ENCODE peak calls at places on chromosome 4, in four cellular contexts. One of them, this sample, is unnamed.

GRCh38 chr4:98522603-98523395 is 135.6 kb downstream of the TSPAN5 start:
- DNase-seq in heart right ventricle: no peak
- DNase-seq in fibroblast of villous mesenchyme: peak; percentile 74
- DNase-seq in OCI-LY7: no peak
- DNase-seq in this sample: peak; percentile 86

GRCh38 chr4:158130204-158130603 is 42.6 kb downstream of the GASK1B start:
- DNase-seq in heart right ventricle: no peak
- DNase-seq in fibroblast of villous mesenchyme: no peak
- DNase-seq in OCI-LY7: no peak
- DNase-seq in this sample: no peak

GRCh38 chr4:144338148-144338547 is 197.6 kb upstream of the GYPA start:
- DNase-seq in heart right ventricle: no peak
- DNase-seq in fibroblast of villous mesenchyme: no peak
- DNase-seq in OCI-LY7: peak; percentile 17
- DNase-seq in this sample: no peak

GRCh38 chr4:10140866-10141759 is 24.5 kb upstream of the WDR1 start:
- DNase-seq in heart right ventricle: no peak
- DNase-seq in fibroblast of villous mesenchyme: no peak
- DNase-seq in OCI-LY7: no peak
- DNase-seq in this sample: no peak

GRCh38 chr4:106266201-106266600 is 49.8 kb downstream of the TBCK start:
- DNase-seq in heart right ventricle: no peak
- DNase-seq in fibroblast of villous mesenchyme: peak; percentile 58
- DNase-seq in OCI-LY7: peak; percentile 46
- DNase-seq in this sample: no peak

GRCh38 chr4:70908993-70909556 is 6.9 kb downstream of the MOB1B start:
- DNase-seq in heart right ventricle: no peak
- DNase-seq in fibroblast of villous mesenchyme: no peak
- DNase-seq in OCI-LY7: no peak
- DNase-seq in this sample: no peak

GRCh38 chr4:26861434-26862186 is 969 bp downstream of the STIM2 start:
- DNase-seq in heart right ventricle: peak; percentile 74
- DNase-seq in fibroblast of villous mesenchyme: peak; percentile 68
- DNase-seq in OCI-LY7: peak; percentile 97
- DNase-seq in this sample: peak; percentile 50

GRCh38 chr4:129546531-129546930 is 450.6 kb downstream of the C4orf33 start:
- DNase-seq in heart right ventricle: no peak
- DNase-seq in fibroblast of villous mesenchyme: no peak
- DNase-seq in OCI-LY7: no peak
- DNase-seq in this sample: no peak

GRCh38 chr4:13701937-13702446 is 74.5 kb upstream of the BOD1L1 start:
- DNase-seq in heart right ventricle: no peak
- DNase-seq in fibroblast of villous mesenchyme: peak; percentile 71
- DNase-seq in OCI-LY7: no peak
- DNase-seq in this sample: peak; percentile 75

GRCh38 chr4:69064391-69064790 is 31.9 kb upstream of the UGT2B7 start:
- DNase-seq in heart right ventricle: no peak
- DNase-seq in fibroblast of villous mesenchyme: no peak
- DNase-seq in OCI-LY7: no peak
- DNase-seq in this sample: no peak

GRCh38 chr4:2768921-2769336 is 12.8 kb upstream of the TNIP2 start:
- DNase-seq in heart right ventricle: no peak
- DNase-seq in fibroblast of villous mesenchyme: peak; percentile 27
- DNase-seq in OCI-LY7: no peak
- DNase-seq in this sample: no peak

GRCh38 chr4:93384211-93384610 is 444.3 kb upstream of the ATOH1 start:
- DNase-seq in heart right ventricle: no peak
- DNase-seq in fibroblast of villous mesenchyme: no peak
- DNase-seq in OCI-LY7: no peak
- DNase-seq in this sample: peak; percentile 44

GRCh38 chr4:119314356-119314755 is 7.6 kb downstream of the FABP2 start:
- DNase-seq in heart right ventricle: peak; percentile 29
- DNase-seq in fibroblast of villous mesenchyme: peak; percentile 57
- DNase-seq in OCI-LY7: peak; percentile 57
- DNase-seq in this sample: peak; percentile 76

GRCh38 chr4:185730387-185730786 is 81.6 kb downstream of the SORBS2 start:
- DNase-seq in heart right ventricle: no peak
- DNase-seq in fibroblast of villous mesenchyme: no peak
- DNase-seq in OCI-LY7: peak; percentile 78
- DNase-seq in this sample: no peak

GRCh38 chr4:16294455-16294854 is 68.2 kb upstream of the TAPT1 start:
- DNase-seq in heart right ventricle: no peak
- DNase-seq in fibroblast of villous mesenchyme: peak; percentile 14
- DNase-seq in OCI-LY7: no peak
- DNase-seq in this sample: no peak

GRCh38 chr4:19614171-19614570 is 637.5 kb upstream of the SLIT2 start:
- DNase-seq in heart right ventricle: no peak
- DNase-seq in fibroblast of villous mesenchyme: no peak
- DNase-seq in OCI-LY7: no peak
- DNase-seq in this sample: no peak

GRCh38 chr4:167021545-167022155 is 212.6 kb downstream of the SPOCK3 start:
- DNase-seq in heart right ventricle: peak; percentile 17
- DNase-seq in fibroblast of villous mesenchyme: peak; percentile 68
- DNase-seq in OCI-LY7: peak; percentile 55
- DNase-seq in this sample: peak; percentile 84

GRCh38 chr4:153452661-153453378 is 13.3 kb upstream of the TMEM131L start:
- DNase-seq in heart right ventricle: no peak
- DNase-seq in fibroblast of villous mesenchyme: no peak
- DNase-seq in OCI-LY7: no peak
- DNase-seq in this sample: no peak

GRCh38 chr4:25172964-25173917 is 13.0 kb upstream of the SEPSECS start:
- DNase-seq in heart right ventricle: peak; percentile 77
- DNase-seq in fibroblast of villous mesenchyme: peak; percentile 95
- DNase-seq in OCI-LY7: no peak
- DNase-seq in this sample: peak; percentile 97

GRCh38 chr4:100827756-100828155 is 309.9 kb upstream of the EMCN start:
- DNase-seq in heart right ventricle: no peak
- DNase-seq in fibroblast of villous mesenchyme: no peak
- DNase-seq in OCI-LY7: no peak
- DNase-seq in this sample: no peak

GRCh38 chr4:164937576-164938270 is 39.7 kb downstream of the TRIM61 start:
- DNase-seq in heart right ventricle: no peak
- DNase-seq in fibroblast of villous mesenchyme: peak; percentile 27
- DNase-seq in OCI-LY7: peak; percentile 23
- DNase-seq in this sample: peak; percentile 63

GRCh38 chr4:138216272-138216867 is 25.8 kb downstream of the SLC7A11 start:
- DNase-seq in heart right ventricle: no peak
- DNase-seq in fibroblast of villous mesenchyme: no peak
- DNase-seq in OCI-LY7: no peak
- DNase-seq in this sample: no peak

GRCh38 chr4:77225022-77225421 is 68.0 kb downstream of the CCNG2 start:
- DNase-seq in heart right ventricle: no peak
- DNase-seq in fibroblast of villous mesenchyme: no peak
- DNase-seq in OCI-LY7: no peak
- DNase-seq in this sample: no peak

GRCh38 chr4:46994007-46994405 is 625 bp upstream of the GABRA4 start:
- DNase-seq in heart right ventricle: peak; percentile 23
- DNase-seq in fibroblast of villous mesenchyme: no peak
- DNase-seq in OCI-LY7: no peak
- DNase-seq in this sample: no peak

GRCh38 chr4:2402453-2402852 is 16.0 kb downstream of the ZFYVE28 start:
- DNase-seq in heart right ventricle: no peak
- DNase-seq in fibroblast of villous mesenchyme: no peak
- DNase-seq in OCI-LY7: no peak
- DNase-seq in this sample: no peak

GRCh38 chr4:115110191-115111166 is 2.9 kb downstream of the NDST4 start:
- DNase-seq in heart right ventricle: no peak
- DNase-seq in fibroblast of villous mesenchyme: no peak
- DNase-seq in OCI-LY7: no peak
- DNase-seq in this sample: no peak

GRCh38 chr4:151250706-151251105 is 26.3 kb upstream of the PRSS48 start:
- DNase-seq in heart right ventricle: no peak
- DNase-seq in fibroblast of villous mesenchyme: no peak
- DNase-seq in OCI-LY7: no peak
- DNase-seq in this sample: no peak

GRCh38 chr4:39931441-39931901 is 46.2 kb downstream of the PDS5A start:
- DNase-seq in heart right ventricle: no peak
- DNase-seq in fibroblast of villous mesenchyme: no peak
- DNase-seq in OCI-LY7: no peak
- DNase-seq in this sample: no peak

GRCh38 chr4:132123870-132124623 is 1025.0 kb upstream of the PCDH10 start:
- DNase-seq in heart right ventricle: no peak
- DNase-seq in fibroblast of villous mesenchyme: no peak
- DNase-seq in OCI-LY7: no peak
- DNase-seq in this sample: peak; percentile 8

GRCh38 chr4:100268807-100269206 is 78.5 kb upstream of the DDIT4L start:
- DNase-seq in heart right ventricle: no peak
- DNase-seq in fibroblast of villous mesenchyme: no peak
- DNase-seq in OCI-LY7: no peak
- DNase-seq in this sample: no peak

GRCh38 chr4:114780205-114780604 is 181.6 kb downstream of the UGT8 start:
- DNase-seq in heart right ventricle: no peak
- DNase-seq in fibroblast of villous mesenchyme: peak; percentile 3
- DNase-seq in OCI-LY7: peak; percentile 4
- DNase-seq in this sample: peak; percentile 35

GRCh38 chr4:114383721-114384120 is 214.9 kb upstream of the UGT8 start:
- DNase-seq in heart right ventricle: no peak
- DNase-seq in fibroblast of villous mesenchyme: peak; percentile 51
- DNase-seq in OCI-LY7: no peak
- DNase-seq in this sample: peak; percentile 91

GRCh38 chr4:106618920-106619319 is 250.3 kb upstream of the GIMD1 start:
- DNase-seq in heart right ventricle: no peak
- DNase-seq in fibroblast of villous mesenchyme: no peak
- DNase-seq in OCI-LY7: no peak
- DNase-seq in this sample: peak; percentile 24

GRCh38 chr4:159398236-159398638 is 295.4 kb downstream of the RAPGEF2 start:
- DNase-seq in heart right ventricle: peak; percentile 50
- DNase-seq in fibroblast of villous mesenchyme: peak; percentile 44
- DNase-seq in OCI-LY7: no peak
- DNase-seq in this sample: peak; percentile 32

DNA sequence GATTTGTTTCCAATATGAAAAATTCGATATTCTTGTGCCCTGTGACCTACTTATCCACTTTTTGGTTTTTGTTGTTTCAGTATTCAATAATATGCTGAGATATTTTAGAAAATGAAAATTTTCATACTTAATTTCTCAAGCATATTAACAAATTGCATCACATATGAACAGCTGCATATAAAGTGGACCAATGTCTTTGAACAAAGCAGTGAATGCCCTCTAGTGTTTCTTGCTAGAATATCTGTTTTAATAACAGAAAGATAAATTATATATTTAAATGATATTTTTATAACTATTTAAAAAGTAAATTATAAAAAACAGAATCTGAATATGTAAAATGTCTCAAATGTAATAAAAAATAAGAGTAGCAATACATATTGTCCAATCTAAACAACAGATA is 31.7 kb upstream of the INTU start:
- DNase-seq in heart right ventricle: no peak
- DNase-seq in fibroblast of villous mesenchyme: peak; percentile 33
- DNase-seq in OCI-LY7: no peak
- DNase-seq in this sample: peak; percentile 1
- TF ChIP-seq CTCF in heart right ventricle: peak; percentile 26
- TF ChIP-seq CTCF in fibroblast of villous mesenchyme: peak; percentile 36
- TF ChIP-seq CTCF in OCI-LY7: peak; percentile 39
- TF ChIP-seq CTCF in this sample: peak; percentile 36

GRCh38 chr4:173001571-173001970 is 167.0 kb upstream of the GALNT7 start:
- DNase-seq in heart right ventricle: no peak
- DNase-seq in fibroblast of villous mesenchyme: peak; percentile 28
- DNase-seq in OCI-LY7: no peak
- DNase-seq in this sample: peak; percentile 74
- TF ChIP-seq CTCF in heart right ventricle: no peak
- TF ChIP-seq CTCF in fibroblast of villous mesenchyme: no peak
- TF ChIP-seq CTCF in OCI-LY7: no peak
- TF ChIP-seq CTCF in this sample: no peak

DNA sequence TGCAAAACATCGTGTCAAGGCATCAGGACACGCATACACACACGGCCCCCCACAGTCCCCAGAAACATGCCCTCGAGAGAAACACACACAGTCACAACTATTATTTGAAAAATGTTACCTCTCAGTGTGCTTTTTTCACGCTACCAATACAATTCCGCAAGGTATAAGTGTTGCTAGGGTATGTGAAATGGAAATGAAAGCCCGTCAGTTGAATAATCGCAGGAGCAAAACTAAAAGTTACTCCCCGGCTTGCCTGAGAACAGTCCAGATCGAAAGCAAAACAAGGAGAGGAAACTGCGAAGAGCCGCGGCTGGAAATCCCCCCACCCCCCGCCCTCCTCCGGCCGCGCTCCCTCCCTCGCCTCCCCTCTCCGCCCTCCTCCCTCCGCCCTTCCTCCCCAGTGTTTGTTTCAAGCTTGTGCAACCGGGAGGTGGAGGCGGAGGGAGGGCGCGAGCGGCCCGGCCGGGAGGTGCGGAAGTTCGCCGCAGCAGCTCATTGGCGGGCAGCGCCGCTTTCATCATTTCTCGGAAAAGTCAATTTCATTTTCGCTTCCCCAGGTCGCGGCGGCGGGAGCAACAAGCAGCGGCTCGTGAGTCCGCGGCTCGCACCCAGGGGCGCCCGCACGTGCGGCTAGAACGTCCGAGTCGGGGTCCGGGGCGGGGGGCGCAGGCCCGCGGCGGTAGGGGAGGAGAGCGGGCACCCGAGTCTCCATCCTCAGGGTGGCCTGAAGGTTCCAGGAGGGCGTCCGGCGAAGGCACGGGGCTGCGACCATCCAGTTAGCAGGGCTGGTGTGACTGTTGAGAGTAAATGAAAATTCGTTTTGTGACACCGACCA is at the start of gene IRF2:
- DNase-seq in heart right ventricle: peak; percentile 98
- DNase-seq in fibroblast of villous mesenchyme: peak; percentile 99
- DNase-seq in OCI-LY7: peak; percentile 97
- DNase-seq in this sample: peak; percentile 99
- TF ChIP-seq CTCF in heart right ventricle: no peak
- TF ChIP-seq CTCF in fibroblast of villous mesenchyme: no peak
- TF ChIP-seq CTCF in OCI-LY7: no peak
- TF ChIP-seq CTCF in this sample: no peak

DNA sequence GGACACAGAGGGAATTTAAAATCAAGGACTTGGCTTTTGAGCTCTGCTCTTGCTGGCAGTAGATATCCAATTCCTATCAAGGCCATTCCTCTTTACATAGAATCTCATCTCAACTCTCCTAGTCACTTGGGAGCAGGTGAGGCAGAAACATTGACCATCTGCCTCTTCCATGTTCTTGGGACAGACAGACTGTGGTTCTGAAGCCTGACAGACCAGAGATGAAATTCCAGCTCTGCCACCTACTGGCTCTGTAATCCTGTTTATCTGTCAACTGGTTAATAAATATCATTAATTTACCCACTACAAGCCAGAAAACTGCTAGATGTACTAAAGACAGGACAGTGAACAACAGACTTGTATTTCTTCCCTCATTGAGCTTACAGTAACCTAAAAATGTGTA is 300.8 kb downstream of the ADGRL3 start:
- DNase-seq in heart right ventricle: no peak
- DNase-seq in fibroblast of villous mesenchyme: peak; percentile 7
- DNase-seq in OCI-LY7: no peak
- DNase-seq in this sample: peak; percentile 24
- TF ChIP-seq CTCF in heart right ventricle: peak; percentile 15
- TF ChIP-seq CTCF in fibroblast of villous mesenchyme: peak; percentile 16
- TF ChIP-seq CTCF in OCI-LY7: no peak
- TF ChIP-seq CTCF in this sample: no peak

GRCh38 chr4:112418092-112418491 is 97.9 kb downstream of the NEUROG2 start:
- DNase-seq in heart right ventricle: no peak
- DNase-seq in fibroblast of villous mesenchyme: no peak
- DNase-seq in OCI-LY7: no peak
- DNase-seq in this sample: no peak
- TF ChIP-seq CTCF in heart right ventricle: no peak
- TF ChIP-seq CTCF in fibroblast of villous mesenchyme: peak; percentile 4
- TF ChIP-seq CTCF in OCI-LY7: peak; percentile 32
- TF ChIP-seq CTCF in this sample: no peak